ENCODE peak calls at places on chromosomes 13 and 19, in nine cellular contexts. V, I, F, B, E, N, K, W and A are unnamed samples.

GRCh38 chr13:27367570-27367969 is 56.8 kb upstream of the GTF3A start:
- DNase-seq in E (no peak), W (no peak), I (no peak), K (no peak), F (no peak), N (no peak), V (no peak), B (no peak), A (no peak)

GRCh38 chr13:33185853-33186252 is 99.7 kb downstream of the STARD13 start:
- DNase-seq in W (no peak), B (no peak), V (peak; percentile 73), N (no peak), I (no peak), K (no peak), E (no peak), F (no peak), A (no peak)

GRCh38 chr13:21826214-21827015 is 155.5 kb downstream of the FGF9 start:
- DNase-seq in N (no peak), E (no peak), B (no peak), F (no peak), V (no peak), K (no peak), W (no peak), I (no peak), A (no peak)

GRCh38 chr13:44810067-44810840 is 179.0 kb downstream of the NUFIP1 start:
- DNase-seq in F (no peak), W (no peak), I (no peak), K (peak; percentile 62), N (peak; percentile 46), B (peak; percentile 19), V (peak; percentile 83), E (peak; percentile 30), A (no peak)

GRCh38 chr19:38838208-38838985 is 6.8 kb upstream of the ECH1 start:
- DNase-seq in W (no peak), N (no peak), K (no peak), F (no peak), V (no peak), E (peak; percentile 13), I (no peak), B (peak; percentile 62), A (no peak)

GRCh38 chr13:72204291-72204690 is 337.3 kb upstream of the DACH1 start:
- DNase-seq in F (no peak), E (no peak), W (no peak), V (peak; percentile 80), I (no peak), K (no peak), N (no peak), B (no peak), A (no peak)

GRCh38 chr19:46211201-46211881 is 18.2 kb upstream of the IGFL1 start:
- DNase-seq in V (peak; percentile 32), B (peak; percentile 80), E (peak; percentile 17), F (no peak), N (no peak), W (no peak), K (no peak), I (no peak), A (no peak)

GRCh38 chr13:27955192-27955591 is 13.9 kb downstream of the CDX2 start:
- DNase-seq in B (no peak), I (no peak), F (no peak), K (no peak), E (no peak), W (no peak), V (no peak), N (no peak), A (no peak)

GRCh38 chr19:13783565-13784500 is 9.6 kb downstream of the C19orf53 start:
- DNase-seq in B (no peak), K (no peak), I (no peak), E (no peak), W (no peak), V (no peak), F (no peak), N (no peak), A (no peak)

GRCh38 chr13:73810647-73811046 is 323.6 kb downstream of the KLF12 start:
- DNase-seq in B (no peak), K (no peak), E (no peak), I (no peak), N (no peak), V (no peak), F (no peak), W (no peak), A (no peak)

GRCh38 chr13:61255035-61255796 is 160.4 kb downstream of the PCDH20 start:
- DNase-seq in B (peak; percentile 3), F (no peak), E (peak; percentile 44), N (no peak), V (peak; percentile 11), W (no peak), I (no peak), K (no peak), A (no peak)

GRCh38 chr13:101417043-101417406 is 717 bp upstream of the NALCN start:
- DNase-seq in N (no peak), F (no peak), W (no peak), E (peak; percentile 76), B (peak; percentile 39), V (peak; percentile 64), I (no peak), K (no peak), A (no peak)

GRCh38 chr13:29918845-29919244 is 68.4 kb upstream of the UBL3 start:
- DNase-seq in B (no peak), V (peak; percentile 95), N (no peak), I (no peak), F (no peak), E (no peak), W (no peak), K (no peak), A (no peak)

GRCh38 chr13:108643646-108644353 is 14.4 kb downstream of the MYO16 start:
- DNase-seq in W (no peak), I (no peak), E (no peak), V (no peak), K (no peak), B (peak; percentile 42), N (no peak), F (no peak), A (no peak)

GRCh38 chr13:39273953-39274352 is 235.7 kb downstream of the NHLRC3 start:
- DNase-seq in B (peak; percentile 5), E (peak; percentile 47), F (no peak), N (peak; percentile 17), I (no peak), K (peak; percentile 22), V (peak; percentile 14), W (no peak), A (no peak)

GRCh38 chr13:48138270-48138669 is 43.4 kb upstream of the MED4 start:
- DNase-seq in W (no peak), B (no peak), V (no peak), E (no peak), I (no peak), K (no peak), N (no peak), F (no peak), A (no peak)

GRCh38 chr13:26255717-26256277 is 1.9 kb downstream of the CDK8 start:
- DNase-seq in K (no peak), V (peak; percentile 9), W (no peak), N (no peak), B (peak; percentile 1), E (peak; percentile 40), I (no peak), F (no peak), A (no peak)

GRCh38 chr19:39317476-39317875 is 3.2 kb downstream of the LRFN1 start:
- DNase-seq in K (no peak), B (no peak), V (no peak), N (no peak), F (no peak), I (peak; percentile 5), E (no peak), W (no peak), A (no peak)

GRCh38 chr19:42424345-42424707 is 2.9 kb downstream of the LIPE start:
- DNase-seq in W (no peak), N (no peak), E (no peak), B (no peak), I (no peak), K (no peak), F (no peak), V (no peak), A (no peak)

GRCh38 chr13:95485045-95485517 is 67.4 kb upstream of the CLDN10 start:
- DNase-seq in V (peak; percentile 58), W (no peak), F (no peak), I (no peak), B (peak; percentile 34), K (no peak), N (no peak), E (no peak), A (no peak)

GRCh38 chr13:30346159-30346788 is 38.9 kb upstream of the KATNAL1 start:
- DNase-seq in I (no peak), F (no peak), W (peak; percentile 37), E (no peak), N (peak; percentile 75), B (no peak), V (no peak), K (no peak), A (peak; percentile 58)

GRCh38 chr13:74074723-74075122 is 59.5 kb downstream of the KLF12 start:
- DNase-seq in I (no peak), V (peak; percentile 66), W (no peak), E (no peak), F (no peak), B (no peak), K (no peak), N (no peak), A (no peak)

DNA sequence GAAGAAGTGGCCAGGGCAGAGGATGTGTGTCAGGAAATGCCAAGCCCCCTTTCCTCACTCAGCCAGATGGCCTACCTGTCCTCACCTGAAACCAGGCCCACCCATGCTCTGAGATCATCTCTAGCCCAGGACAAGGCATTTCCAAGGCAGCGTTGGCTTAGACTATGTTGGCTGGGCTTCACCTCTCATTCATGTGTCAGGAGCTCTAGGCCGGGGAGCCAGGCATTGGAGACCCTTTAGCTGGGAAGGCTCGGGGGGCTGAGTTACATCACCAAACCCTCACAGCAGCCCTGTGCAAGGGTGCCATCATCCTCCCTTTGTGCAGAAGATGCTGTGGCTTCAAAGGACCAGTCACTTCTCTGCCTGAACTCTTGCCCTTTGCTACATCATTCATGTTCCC is 40.0 kb downstream of the COL4A2 start:
- DNase-seq in B (no peak), F (no peak), W (no peak), N (no peak), K (no peak), E (no peak), I (no peak), V (no peak), A (no peak)
- H3K4me3 ChIP-seq in B (no peak overlapping the region), F (no peak overlapping the region), W (no peak overlapping the region), N (no peak overlapping the region), K (no peak overlapping the region), E (no peak overlapping the region), I (no peak overlapping the region), V (no peak overlapping the region), A (no peak overlapping the region)

GRCh38 chr19:27722625-27723024 is 1490.3 kb downstream of the UQCRFS1 start:
- DNase-seq in V (no peak), W (no peak), N (no peak), B (no peak), F (no peak), K (no peak), I (no peak), E (no peak), A (no peak)
- H3K9me3 ChIP-seq in V (no peaks in the 10 kb centered on the region), W (peaks cover 10% of the 10 kb centered on the region), N (peaks cover 35% of the 10 kb centered on the region), B (peaks cover 90% of the 10 kb centered on the region), F (peaks cover 37% of the 10 kb centered on the region), K (peaks cover 4% of the 10 kb centered on the region), I (peaks cover 100% of the 10 kb centered on the region), E (peaks cover 11% of the 10 kb centered on the region), A (peaks cover 16% of the 10 kb centered on the region)

GRCh38 chr19:40807147-40808020 is 8.4 kb downstream of the EGLN2 start:
- DNase-seq in F (no peak), E (no peak), W (no peak), B (peak; percentile 78), K (no peak), V (no peak), N (no peak), I (peak; percentile 71), A (no peak)
- H3K4me3 ChIP-seq in F (no peak overlapping the region), E (no peak overlapping the region), W (peak overlapping the region; percentile 10), B (no peak overlapping the region), K (no peak overlapping the region), V (no peak overlapping the region), N (no peak overlapping the region), I (no peak overlapping the region), A (peak overlapping the region; percentile 35)

GRCh38 chr19:21668072-21668471 is 99.3 kb downstream of the ZNF100 start:
- DNase-seq in V (no peak), W (no peak), K (no peak), N (no peak), E (no peak), F (no peak), I (no peak), B (no peak), A (no peak)
- H3K9me3 ChIP-seq in V (no peaks in the 10 kb centered on the region), W (no peaks in the 10 kb centered on the region), K (no peaks in the 10 kb centered on the region), N (no peaks in the 10 kb centered on the region), E (no peaks in the 10 kb centered on the region), F (no peaks in the 10 kb centered on the region), I (peaks cover 6% of the 10 kb centered on the region), B (no peaks in the 10 kb centered on the region), A (no peaks in the 10 kb centered on the region)